ENCODE peak calls at places on chromosomes 4 and X, in eight cellular contexts. X, L, A, V, N, S, J and Z are unnamed samples.

GRCh38 chrX:34559325-34559724 is 97.8 kb downstream of the TMEM47 start:
- DNase-seq in S (peak; percentile 29), J (no peak), A (no peak), N (peak; percentile 60), X (peak; percentile 2), L (peak; percentile 56), V (no peak), Z (no peak)

GRCh38 chr4:113636438-113636818 is 125.1 kb downstream of the CAMK2D start:
- DNase-seq in V (no peak), A (peak; percentile 17), L (no peak), S (no peak), N (no peak), J (no peak), X (peak; percentile 65), Z (no peak)

GRCh38 chrX:71256051-71256450 is 2.1 kb upstream of the ZMYM3 start:
- DNase-seq in J (no peak), A (no peak), X (no peak), L (peak; percentile 20), V (no peak), S (no peak), N (no peak), Z (no peak)

GRCh38 chr4:127985989-127986388 is 20.8 kb downstream of the ABHD18 start:
- DNase-seq in S (no peak), N (no peak), A (no peak), L (no peak), V (no peak), J (no peak), X (no peak), Z (no peak)

GRCh38 chr4:121360496-121360895 is 20.3 kb downstream of the QRFPR start:
- DNase-seq in S (no peak), N (no peak), A (no peak), L (peak; percentile 57), X (no peak), V (no peak), J (no peak), Z (no peak)

GRCh38 chr4:110172972-110173371 is 25.4 kb downstream of the ELOVL6 start:
- DNase-seq in L (no peak), S (no peak), N (no peak), V (no peak), A (no peak), X (no peak), J (no peak), Z (no peak)

GRCh38 chrX:135985123-135985973 is at the start of gene SLC9A6:
- DNase-seq in V (peak; percentile 78), L (peak; percentile 31), A (peak; percentile 58), J (peak; percentile 83), N (peak; percentile 50), X (peak; percentile 73), S (peak; percentile 35), Z (no peak)

GRCh38 chr4:165597581-165598480 is 219.0 kb downstream of the CPE start:
- DNase-seq in A (no peak), N (no peak), V (no peak), J (no peak), S (no peak), X (no peak), L (no peak), Z (no peak)

GRCh38 chrX:75603833-75604232 is 81.0 kb upstream of the ZDHHC15 start:
- DNase-seq in N (peak; percentile 11), J (no peak), A (no peak), X (peak; percentile 22), S (peak; percentile 12), L (peak; percentile 36), V (no peak), Z (no peak)

GRCh38 chrX:95332530-95332929 is 1352.1 kb upstream of the DIAPH2 start:
- DNase-seq in V (peak; percentile 13), N (no peak), J (no peak), X (no peak), L (no peak), A (no peak), S (no peak), Z (no peak)

GRCh38 chr4:170102426-170102825 is 12.7 kb upstream of the AADAT start:
- DNase-seq in X (no peak), L (no peak), A (no peak), V (no peak), J (peak; percentile 76), N (no peak), S (no peak), Z (no peak)

GRCh38 chr4:32417113-32417704 is 1697.0 kb downstream of the PCDH7 start:
- DNase-seq in J (no peak), X (no peak), V (no peak), A (no peak), L (no peak), N (no peak), S (no peak), Z (no peak)
- TF ChIP-seq CTCF in J (peak; percentile 15), X (no peak), V (no peak), A (no peak), L (peak; percentile 22), N (peak; percentile 12), S (no peak), Z (peak; percentile 26)

GRCh38 chr4:76984788-76985211 is 35.2 kb downstream of the SEPTIN11 start:
- DNase-seq in X (no peak), S (peak; percentile 100), A (no peak), L (peak; percentile 100), N (peak; percentile 80), V (peak; percentile 56), J (no peak), Z (peak; percentile 97)

GRCh38 chr4:76982638-76983579 is 33.4 kb downstream of the SEPTIN11 start:
- DNase-seq in L (peak; percentile 67), J (no peak), A (no peak), X (no peak), V (no peak), N (no peak), S (peak; percentile 63), Z (no peak)

GRCh38 chr4:76981649-76982048 is 32.1 kb downstream of the SEPTIN11 start:
- DNase-seq in V (no peak), J (no peak), L (peak; percentile 51), X (no peak), N (no peak), S (no peak), A (no peak), Z (no peak)

GRCh38 chr4:76987153-76987562 is 37.6 kb downstream of the SEPTIN11 start:
- DNase-seq in L (peak; percentile 99), J (no peak), V (no peak), X (no peak), N (no peak), A (no peak), S (peak; percentile 100), Z (no peak)

DNA sequence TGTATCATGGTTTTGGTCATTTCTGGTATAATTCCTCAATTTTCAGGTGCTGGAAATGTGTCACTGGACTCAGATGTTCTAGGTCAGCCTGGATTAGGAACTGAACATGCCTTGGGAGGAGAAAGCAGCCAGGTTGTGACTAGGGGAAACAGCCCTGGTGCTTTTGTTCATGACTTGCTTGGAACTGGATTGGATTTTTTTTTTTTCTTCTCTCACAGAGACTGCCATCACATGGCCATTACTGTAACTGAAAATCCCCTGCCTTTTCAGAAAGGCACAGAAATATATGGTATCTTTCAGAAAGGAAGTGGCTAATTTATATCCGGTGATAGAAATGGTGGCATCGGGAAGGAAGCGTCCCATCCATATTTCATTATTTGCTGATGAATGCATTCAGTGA is 34.6 kb downstream of the SEPTIN11 start:
- DNase-seq in L (peak; percentile 83), X (peak; percentile 77), A (no peak), N (peak; percentile 24), J (no peak), V (no peak), S (peak; percentile 74), Z (no peak)
- TF ChIP-seq CTCF in L (peak; percentile 42), X (peak; percentile 23), A (peak; percentile 41), N (peak; percentile 16), J (peak; percentile 36), V (no peak), S (peak; percentile 55), Z (no peak)

GRCh38 chr4:163191999-163192398 is 25.3 kb upstream of the NAF1 start:
- DNase-seq in L (peak; percentile 7), X (peak; percentile 5), A (no peak), S (peak; percentile 8), J (no peak), V (no peak), N (peak; percentile 23), Z (no peak)
- TF ChIP-seq CTCF in L (peak; percentile 22), X (no peak), A (no peak), S (peak; percentile 29), J (no peak), V (no peak), N (peak; percentile 27), Z (peak; percentile 15)

GRCh38 chrX:11137543-11138139 is 26.5 kb downstream of the HCCS start:
- DNase-seq in S (peak; percentile 63), X (peak; percentile 34), N (no peak), J (no peak), L (peak; percentile 64), A (no peak), V (no peak), Z (no peak)
- TF ChIP-seq CTCF in S (peak; percentile 61), X (peak; percentile 21), N (peak; percentile 65), J (peak; percentile 54), L (peak; percentile 77), A (peak; percentile 65), V (peak; percentile 71), Z (peak; percentile 55)

DNA sequence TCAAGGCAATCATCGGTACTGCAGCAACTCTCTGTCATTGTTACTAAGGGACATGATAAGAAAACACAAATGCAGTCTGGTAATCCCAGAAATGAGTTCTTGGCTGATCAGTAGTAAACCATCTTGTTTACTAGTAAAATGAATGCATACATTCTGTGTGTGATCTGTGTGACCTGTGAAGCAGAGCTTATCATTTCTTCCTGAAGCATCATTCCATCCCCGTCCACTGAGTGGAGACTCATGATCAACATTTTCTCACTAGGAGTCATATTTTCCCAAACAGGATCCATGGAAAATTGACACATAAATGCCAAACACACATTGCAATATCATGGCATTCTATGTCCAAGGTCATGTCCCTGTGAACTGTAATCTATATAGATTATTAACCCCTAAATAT is 226.1 kb downstream of the ANKRD50 start:
- DNase-seq in J (no peak), A (no peak), N (no peak), S (no peak), X (no peak), V (no peak), L (no peak), Z (no peak)
- TF ChIP-seq CTCF in J (peak; percentile 33), A (no peak), N (peak; percentile 2), S (no peak), X (no peak), V (no peak), L (no peak), Z (no peak)